ENCODE peak calls at places on chromosomes 3 and 15, in four cellular contexts. One of them, this sample, is unnamed.

GRCh38 chr3:53140575-53141467 is 10.6 kb upstream of the RFT1 start:
- DNase-seq in K562: no peak
- DNase-seq in GM12878: no peak
- DNase-seq in HL-60: peak; percentile 97
- DNase-seq in this sample: no peak

GRCh38 chr15:59170295-59170881 is 36.3 kb upstream of the LDHAL6B start:
- DNase-seq in K562: no peak
- DNase-seq in HL-60: no peak
- DNase-seq in GM12878: no peak
- DNase-seq in this sample: no peak

GRCh38 chr3:186487037-186487436 is 57.1 kb downstream of the CRYGS start:
- DNase-seq in K562: no peak
- DNase-seq in HL-60: no peak
- DNase-seq in GM12878: no peak
- DNase-seq in this sample: no peak

GRCh38 chr3:63908081-63908736 is 4.0 kb downstream of the SCAANT1 start:
- DNase-seq in GM12878: no peak
- DNase-seq in HL-60: no peak
- DNase-seq in K562: no peak
- DNase-seq in this sample: no peak

GRCh38 chr15:73560501-73561117 is 72.6 kb downstream of the NPTN start:
- DNase-seq in GM12878: peak; percentile 9
- DNase-seq in HL-60: no peak
- DNase-seq in K562: no peak
- DNase-seq in this sample: no peak

GRCh38 chr3:197125601-197126000 is 96.0 kb upstream of the MELTF start:
- DNase-seq in K562: no peak
- DNase-seq in GM12878: no peak
- DNase-seq in HL-60: no peak
- DNase-seq in this sample: no peak

GRCh38 chr3:156910022-156910421 is 83.9 kb downstream of the LEKR1 start:
- DNase-seq in K562: no peak
- DNase-seq in HL-60: no peak
- DNase-seq in GM12878: no peak
- DNase-seq in this sample: no peak

GRCh38 chr3:42300013-42300412 is 34.0 kb upstream of the CCK start:
- DNase-seq in GM12878: no peak
- DNase-seq in HL-60: no peak
- DNase-seq in K562: no peak
- DNase-seq in this sample: no peak

GRCh38 chr15:69138963-69139362 is 21.5 kb upstream of the GLCE start:
- DNase-seq in GM12878: no peak
- DNase-seq in K562: no peak
- DNase-seq in HL-60: no peak
- DNase-seq in this sample: no peak

GRCh38 chr3:110984456-110985250 is 87.0 kb upstream of the NECTIN3 start:
- DNase-seq in GM12878: no peak
- DNase-seq in HL-60: no peak
- DNase-seq in K562: no peak
- DNase-seq in this sample: no peak

GRCh38 chr3:21226086-21226485 is 524.9 kb downstream of the ZNF385D start:
- DNase-seq in HL-60: no peak
- DNase-seq in GM12878: no peak
- DNase-seq in K562: no peak
- DNase-seq in this sample: no peak

GRCh38 chr3:128427175-128427857 is 39.4 kb downstream of the DNAJB8 start:
- DNase-seq in K562: no peak
- DNase-seq in GM12878: no peak
- DNase-seq in HL-60: no peak
- DNase-seq in this sample: no peak

GRCh38 chr3:63228677-63229076 is 49.4 kb upstream of the SYNPR start:
- DNase-seq in K562: peak; percentile 25
- DNase-seq in HL-60: peak; percentile 3
- DNase-seq in GM12878: no peak
- DNase-seq in this sample: no peak

GRCh38 chr15:64692166-64692565 is 83.2 kb downstream of the RBPMS2 start:
- DNase-seq in HL-60: peak; percentile 55
- DNase-seq in K562: no peak
- DNase-seq in GM12878: no peak
- DNase-seq in this sample: no peak

GRCh38 chr3:123283657-123284398 is 82.1 kb downstream of the SEC22A start:
- DNase-seq in K562: no peak
- DNase-seq in GM12878: no peak
- DNase-seq in HL-60: no peak
- DNase-seq in this sample: no peak

GRCh38 chr3:141870091-141870687 is 6.3 kb upstream of the ATP1B3 start:
- DNase-seq in HL-60: no peak
- DNase-seq in GM12878: no peak
- DNase-seq in K562: no peak
- DNase-seq in this sample: no peak

GRCh38 chr15:52019394-52020252 is 604 bp downstream of the MAPK6 start:
- DNase-seq in HL-60: peak; percentile 54
- DNase-seq in GM12878: no peak
- DNase-seq in K562: peak; percentile 89
- DNase-seq in this sample: peak; percentile 60

GRCh38 chr15:31079519-31079918 is 22.0 kb downstream of the TRPM1 start:
- DNase-seq in GM12878: no peak
- DNase-seq in K562: no peak
- DNase-seq in HL-60: no peak
- DNase-seq in this sample: no peak

GRCh38 chr15:63122002-63122893 is 587 bp downstream of the LACTB start:
- DNase-seq in HL-60: peak; percentile 46
- DNase-seq in GM12878: peak; percentile 44
- DNase-seq in K562: peak; percentile 95
- DNase-seq in this sample: peak; percentile 76

GRCh38 chr3:61521229-61521628 is 40.1 kb upstream of the PTPRG start:
- DNase-seq in HL-60: no peak
- DNase-seq in K562: no peak
- DNase-seq in GM12878: peak; percentile 77
- DNase-seq in this sample: peak; percentile 29

GRCh38 chr3:150739877-150740645 is 22.9 kb downstream of the SIAH2 start:
- DNase-seq in HL-60: no peak
- DNase-seq in GM12878: no peak
- DNase-seq in K562: no peak
- DNase-seq in this sample: no peak

GRCh38 chr3:49339593-49339946 is 283 bp downstream of the USP4 start:
- DNase-seq in GM12878: no peak
- DNase-seq in K562: peak; percentile 68
- DNase-seq in HL-60: no peak
- DNase-seq in this sample: no peak

GRCh38 chr3:112598731-112599130 is 36.9 kb downstream of the SLC35A5 start:
- DNase-seq in K562: no peak
- DNase-seq in GM12878: no peak
- DNase-seq in HL-60: no peak
- DNase-seq in this sample: no peak

GRCh38 chr3:127312818-127313217 is 25.0 kb upstream of the PRR20G start:
- DNase-seq in HL-60: no peak
- DNase-seq in K562: no peak
- DNase-seq in GM12878: no peak
- DNase-seq in this sample: no peak

GRCh38 chr3:33096103-33096868 is 660 bp downstream of the GLB1 start:
- DNase-seq in HL-60: peak; percentile 62
- DNase-seq in GM12878: no peak
- DNase-seq in K562: peak; percentile 71
- DNase-seq in this sample: peak; percentile 33

GRCh38 chr3:107599755-107600122 is 77.0 kb downstream of the BBX start:
- DNase-seq in GM12878: no peak
- DNase-seq in HL-60: no peak
- DNase-seq in K562: no peak
- DNase-seq in this sample: no peak

GRCh38 chr3:197029511-197030167 is at the start of gene MELTF:
- DNase-seq in GM12878: no peak
- DNase-seq in HL-60: peak; percentile 58
- DNase-seq in K562: peak; percentile 97
- DNase-seq in this sample: peak; percentile 100

GRCh38 chr3:27078246-27078913 is 290.8 kb downstream of the NEK10 start:
- DNase-seq in HL-60: no peak
- DNase-seq in K562: no peak
- DNase-seq in GM12878: no peak
- DNase-seq in this sample: no peak

GRCh38 chr3:13244695-13245449 is 171.6 kb upstream of the IQSEC1 start:
- DNase-seq in GM12878: no peak
- DNase-seq in K562: no peak
- DNase-seq in HL-60: no peak
- DNase-seq in this sample: no peak

GRCh38 chr3:127590282-127590592 is 296 bp downstream of the TPRA1 start:
- DNase-seq in GM12878: no peak
- DNase-seq in HL-60: no peak
- DNase-seq in K562: peak; percentile 57
- DNase-seq in this sample: peak; percentile 59

GRCh38 chr15:80479191-80479590 is 75.0 kb downstream of the ARNT2 start:
- DNase-seq in K562: no peak
- DNase-seq in HL-60: no peak
- DNase-seq in GM12878: no peak
- DNase-seq in this sample: no peak

GRCh38 chr3:99870712-99871111 is 53.0 kb downstream of the CMSS1 start:
- DNase-seq in GM12878: no peak
- DNase-seq in HL-60: no peak
- DNase-seq in K562: no peak
- DNase-seq in this sample: no peak

GRCh38 chr3:74415731-74416130 is 198.7 kb downstream of the CNTN3 start:
- DNase-seq in K562: no peak
- DNase-seq in GM12878: no peak
- DNase-seq in HL-60: no peak
- DNase-seq in this sample: no peak

GRCh38 chr3:157906627-157907026 is 199.6 kb downstream of the SHOX2 start:
- DNase-seq in GM12878: no peak
- DNase-seq in K562: no peak
- DNase-seq in HL-60: no peak
- DNase-seq in this sample: no peak

GRCh38 chr3:28295819-28296364 is 52.6 kb upstream of the ZCWPW2 start:
- DNase-seq in HL-60: no peak
- DNase-seq in GM12878: no peak
- DNase-seq in K562: no peak
- DNase-seq in this sample: no peak

GRCh38 chr3:70716832-70717231 is 404.4 kb upstream of the MDFIC2 start:
- DNase-seq in K562: no peak
- DNase-seq in HL-60: no peak
- DNase-seq in GM12878: no peak
- DNase-seq in this sample: no peak
- TF ChIP-seq SPI1 in K562: no peak
- TF ChIP-seq SPI1 in HL-60: no peak
- TF ChIP-seq SPI1 in GM12878: no peak
- TF ChIP-seq SPI1 in this sample: no peak

GRCh38 chr15:45185069-45185779 is 2.5 kb downstream of the SHF start:
- DNase-seq in K562: peak; percentile 2
- DNase-seq in GM12878: no peak
- DNase-seq in HL-60: no peak
- DNase-seq in this sample: no peak

GRCh38 chr15:45183001-45183400 is 4.8 kb downstream of the SHF start:
- DNase-seq in HL-60: no peak
- DNase-seq in K562: no peak
- DNase-seq in GM12878: no peak
- DNase-seq in this sample: no peak

GRCh38 chr15:45183511-45183910 is 4.3 kb downstream of the SHF start:
- DNase-seq in GM12878: no peak
- DNase-seq in HL-60: no peak
- DNase-seq in K562: peak; percentile 2
- DNase-seq in this sample: no peak

GRCh38 chr15:45185903-45186770 is 1.6 kb downstream of the SHF start:
- DNase-seq in GM12878: no peak
- DNase-seq in K562: no peak
- DNase-seq in HL-60: no peak
- DNase-seq in this sample: no peak

DNA sequence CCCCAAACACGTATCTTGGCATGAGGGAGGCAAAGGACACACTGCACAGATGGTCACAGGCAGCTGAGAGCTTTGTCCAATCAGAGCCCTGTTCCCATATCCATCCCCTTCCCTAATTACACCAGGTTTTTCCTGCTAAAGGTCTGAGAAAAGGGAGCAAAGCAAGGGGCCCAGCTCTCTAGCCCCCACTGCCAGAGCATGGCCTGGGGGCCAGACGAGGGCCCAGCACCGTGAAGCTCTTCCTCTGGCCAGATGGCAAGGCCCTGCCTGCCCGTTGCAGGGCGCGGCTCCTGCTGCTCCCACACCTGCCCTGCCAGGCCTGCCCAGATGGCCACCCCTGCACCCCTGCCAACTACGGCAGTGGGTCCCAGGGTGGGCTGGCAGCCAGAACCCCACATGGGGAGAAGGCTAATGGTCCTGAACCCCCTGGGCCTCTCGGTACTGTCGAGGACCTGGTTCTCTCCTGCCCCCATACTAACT is 3.2 kb downstream of the SHF start:
- DNase-seq in HL-60: no peak
- DNase-seq in GM12878: no peak
- DNase-seq in K562: peak; percentile 2
- DNase-seq in this sample: no peak
- TF ChIP-seq SPI1 in HL-60: no peak
- TF ChIP-seq SPI1 in GM12878: no peak
- TF ChIP-seq SPI1 in K562: no peak
- TF ChIP-seq SPI1 in this sample: no peak

GRCh38 chr3:30668051-30668609 is 61.7 kb downstream of the TGFBR2 start:
- DNase-seq in K562: no peak
- DNase-seq in GM12878: no peak
- DNase-seq in HL-60: no peak
- DNase-seq in this sample: no peak
- TF ChIP-seq SPI1 in K562: no peak
- TF ChIP-seq SPI1 in GM12878: no peak
- TF ChIP-seq SPI1 in HL-60: no peak
- TF ChIP-seq SPI1 in this sample: no peak

GRCh38 chr15:38253448-38253847 is 812 bp downstream of the SPRED1 start:
- DNase-seq in GM12878: no peak
- DNase-seq in HL-60: peak; percentile 50
- DNase-seq in K562: peak; percentile 23
- DNase-seq in this sample: no peak
- TF ChIP-seq SPI1 in GM12878: no peak
- TF ChIP-seq SPI1 in HL-60: no peak
- TF ChIP-seq SPI1 in K562: no peak
- TF ChIP-seq SPI1 in this sample: no peak

DNA sequence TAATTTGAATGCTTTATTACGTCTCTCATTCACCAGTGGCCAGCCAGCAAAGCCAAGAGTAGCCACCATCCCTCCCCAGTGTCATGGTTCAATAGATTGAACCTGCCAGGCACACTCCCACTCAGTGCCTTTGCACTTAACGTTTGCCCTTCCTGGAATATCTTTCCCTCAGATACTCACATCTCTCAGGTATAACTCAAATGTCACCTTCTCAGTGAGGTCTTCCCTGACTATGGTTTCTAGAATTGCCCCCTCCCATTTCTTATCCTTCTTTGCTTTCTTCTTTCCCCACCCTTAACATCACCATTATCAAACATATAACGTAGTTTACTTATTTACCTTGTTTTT is 293.8 kb downstream of the LRTM1 start:
- DNase-seq in HL-60: no peak
- DNase-seq in K562: no peak
- DNase-seq in GM12878: no peak
- DNase-seq in this sample: no peak
- TF ChIP-seq SPI1 in HL-60: no peak
- TF ChIP-seq SPI1 in K562: no peak
- TF ChIP-seq SPI1 in GM12878: no peak
- TF ChIP-seq SPI1 in this sample: no peak

GRCh38 chr15:71748327-71748726 is 62.0 kb upstream of the NR2E3 start:
- DNase-seq in HL-60: no peak
- DNase-seq in GM12878: no peak
- DNase-seq in K562: no peak
- DNase-seq in this sample: no peak
- TF ChIP-seq SPI1 in HL-60: no peak
- TF ChIP-seq SPI1 in GM12878: no peak
- TF ChIP-seq SPI1 in K562: no peak
- TF ChIP-seq SPI1 in this sample: no peak

This sample was measured in GM12891.